ENCODE peak calls at places on chromosomes 5 and 9, in ten cellular contexts. I, Y, L, P, Q, S, J, B, X and F are unnamed samples.

GRCh38 chr9:36006541-36006940 is 30.2 kb upstream of the RECK start:
- DNase-seq in L (no peak), B (no peak), X (no peak), Y (no peak), P (no peak), J (no peak), Q (no peak), I (peak; percentile 63), S (no peak), F (no peak)

GRCh38 chr5:3389471-3390026 is 206.1 kb upstream of the IRX1 start:
- DNase-seq in J (no peak), Y (no peak), S (no peak), B (no peak), X (no peak), P (no peak), Q (no peak), I (no peak), L (no peak), F (no peak)

GRCh38 chr5:14143843-14144585 is 872 bp downstream of the TRIO start:
- DNase-seq in X (peak; percentile 43), I (peak; percentile 34), Q (no peak), P (no peak), S (peak; percentile 30), L (peak; percentile 40), Y (no peak), B (peak; percentile 41), J (peak; percentile 90), F (peak; percentile 22)

GRCh38 chr5:11384441-11385250 is 519.6 kb downstream of the CTNND2 start:
- DNase-seq in X (peak; percentile 27), B (peak; percentile 40), P (no peak), L (peak; percentile 38), J (no peak), Y (no peak), S (no peak), I (no peak), Q (no peak), F (peak; percentile 34)

GRCh38 chr5:126855266-126855665 is 78.3 kb downstream of the LMNB1 start:
- DNase-seq in X (no peak), B (no peak), S (no peak), L (no peak), I (no peak), P (no peak), Q (no peak), Y (peak; percentile 44), J (no peak), F (no peak)

GRCh38 chr9:93653762-93654161 is 77.4 kb downstream of the PHF2 start:
- DNase-seq in X (no peak), I (no peak), Q (no peak), S (no peak), Y (no peak), J (peak; percentile 71), P (no peak), B (no peak), L (no peak), F (no peak)

GRCh38 chr9:131304676-131305366 is 15.3 kb downstream of the PLPP7 start:
- DNase-seq in P (no peak), J (no peak), Y (no peak), B (no peak), Q (no peak), X (no peak), S (no peak), L (no peak), I (no peak), F (no peak)

GRCh38 chr5:118551031-118551430 is 437.3 kb downstream of the DTWD2 start:
- DNase-seq in Q (no peak), J (no peak), P (peak; percentile 77), L (no peak), I (no peak), X (no peak), S (no peak), Y (no peak), B (no peak), F (no peak)

GRCh38 chr5:94385767-94386166 is 232.6 kb downstream of the KIAA0825 start:
- DNase-seq in J (no peak), I (no peak), B (no peak), Y (no peak), X (no peak), L (no peak), Q (no peak), S (no peak), P (no peak), F (no peak)

GRCh38 chr9:121954477-121955175 is 138.5 kb downstream of the TTLL11 start:
- DNase-seq in S (no peak), B (peak; percentile 47), P (no peak), I (no peak), Y (no peak), Q (no peak), J (no peak), L (no peak), X (no peak), F (no peak)

GRCh38 chr9:133125706-133126696 is 5.0 kb upstream of the RALGDS start:
- DNase-seq in Q (no peak), B (peak; percentile 76), Y (peak; percentile 93), S (no peak), X (no peak), J (no peak), P (peak; percentile 73), I (no peak), L (no peak), F (no peak)

GRCh38 chr5:88770290-88771257 is 112.4 kb downstream of the MEF2C start:
- DNase-seq in J (no peak), L (no peak), I (no peak), Q (no peak), Y (no peak), B (no peak), S (no peak), P (no peak), X (no peak), F (no peak)

GRCh38 chr9:107363511-107364182 is 80.6 kb downstream of the RAD23B start:
- DNase-seq in X (no peak), J (no peak), B (no peak), Y (no peak), P (no peak), L (no peak), I (no peak), Q (no peak), S (no peak), F (no peak)

GRCh38 chr5:18113724-18114123 is 479.5 kb downstream of the TAF11L14 start:
- DNase-seq in Y (no peak), Q (no peak), B (no peak), S (no peak), P (no peak), L (peak; percentile 18), I (no peak), X (peak; percentile 9), J (no peak), F (no peak)

GRCh38 chr5:134490925-134491271 is 34.6 kb upstream of the JADE2 start:
- DNase-seq in J (no peak), P (no peak), X (no peak), Q (no peak), S (no peak), B (no peak), Y (no peak), L (no peak), I (no peak), F (no peak)

GRCh38 chr5:137679910-137680309 is 56.0 kb downstream of the KLHL3 start:
- DNase-seq in Q (no peak), I (no peak), B (no peak), Y (no peak), P (no peak), X (no peak), L (no peak), J (no peak), S (no peak), F (no peak)